ENCODE peak calls at places on chromosomes 2 and 18, in six cellular contexts. I is NCI-H1694 treated with DMSO at 0.1 percent for 48 hours; P is GM23248; U is colonic mucosa; F is stimulated activated CD8-positive, alpha-beta memory T cell treated with anti-CD3 and anti-CD28 coated beads, Interleukin-15, amount 100 ng/mL, for 4 hours; Q is AG10803. W is an unnamed sample.

GRCh38 chr2:64750001-64750816 is 96.5 kb upstream of the SERTAD2 start:
- DNase-seq in I (peak), P (peak), U (peak), F (no peak), Q (peak), W (peak)

GRCh38 chr2:125516496-125517109 is 1139.4 kb upstream of the GYPC start:
- DNase-seq in I (peak), P (peak), U (peak), F (no peak), Q (no peak), W (no peak)

GRCh38 chr2:179340678-179341077 is 76.0 kb upstream of the SESTD1 start:
- DNase-seq in I (peak), P (peak), U (no peak), F (no peak), Q (peak), W (peak)

GRCh38 chr2:68250652-68251186 is 1.6 kb downstream of the PPP3R1 start:
- DNase-seq in I (no peak), P (peak), U (no peak), F (no peak), Q (no peak), W (no peak)

GRCh38 chr18:48452863-48453323 is 43.7 kb upstream of the ZBTB7C start:
- DNase-seq in I (no peak), P (peak), U (no peak), F (no peak), Q (no peak), W (no peak)

GRCh38 chr2:86274265-86274917 is 63.0 kb downstream of the REEP1 start:
- DNase-seq in I (no peak), P (peak), U (no peak), F (no peak), Q (peak), W (no peak)

GRCh38 chr2:3523551-3524041 is 4.3 kb upstream of the ADI1 start:
- DNase-seq in I (no peak), P (peak), U (no peak), F (no peak), Q (peak), W (peak)

GRCh38 chr2:216030210-216030609 is 16.9 kb upstream of the MREG start:
- DNase-seq in I (no peak), P (no peak), U (no peak), F (no peak), Q (no peak), W (no peak)

GRCh38 chr2:20418519-20418918 is 28.4 kb upstream of the RHOB start:
- DNase-seq in I (no peak), P (no peak), U (no peak), F (no peak), Q (no peak), W (no peak)

GRCh38 chr2:26784570-26785234 is 1.2 kb upstream of the CENPA start:
- DNase-seq in I (no peak), P (no peak), U (no peak), F (no peak), Q (no peak), W (no peak)

GRCh38 chr2:152694161-152694661 is 23.1 kb downstream of the PRPF40A start:
- DNase-seq in I (no peak), P (peak), U (no peak), F (peak), Q (peak), W (peak)

GRCh38 chr18:68436485-68436884 is 278.4 kb downstream of the TMX3 start:
- DNase-seq in I (no peak), P (peak), U (no peak), F (no peak), Q (peak), W (peak)

GRCh38 chr2:2926858-2927175 is 450.8 kb downstream of the EIPR1 start:
- DNase-seq in I (no peak), P (no peak), U (no peak), F (no peak), Q (no peak), W (no peak)

GRCh38 chr2:233358335-233358734 is 4.0 kb downstream of the DGKD start:
- DNase-seq in I (no peak), P (no peak), U (no peak), F (no peak), Q (no peak), W (no peak)

GRCh38 chr2:172440795-172441194 is 13.4 kb downstream of the ITGA6 start:
- DNase-seq in I (no peak), P (no peak), U (no peak), F (no peak), Q (no peak), W (no peak)

GRCh38 chr2:228917195-228917594 is 353.9 kb downstream of the PID1 start:
- DNase-seq in I (no peak), P (peak), U (no peak), F (no peak), Q (peak), W (peak)

GRCh38 chr2:46252891-46253659 is 44.1 kb upstream of the EPAS1 start:
- DNase-seq in I (peak), P (peak), U (no peak), F (no peak), Q (no peak), W (peak)

GRCh38 chr2:215749092-215749957 is 264.0 kb downstream of the MREG start:
- DNase-seq in I (no peak), P (peak), U (no peak), F (no peak), Q (peak), W (peak)

GRCh38 chr2:73999881-74000597 is 15.3 kb downstream of the TET3 start:
- DNase-seq in I (no peak), P (peak), U (peak), F (no peak), Q (no peak), W (no peak)

GRCh38 chr2:220847587-220847986 is 724.5 kb downstream of the EPHA4 start:
- DNase-seq in I (no peak), P (peak), U (no peak), F (no peak), Q (peak), W (peak)

GRCh38 chr2:104976603-104977120 is 61.2 kb upstream of the MRPS9 start:
- DNase-seq in I (no peak), P (no peak), U (peak), F (no peak), Q (no peak), W (no peak)

GRCh38 chr18:56351911-56352502 is 286.4 kb downstream of the TXNL1 start:
- DNase-seq in I (no peak), P (peak), U (no peak), F (no peak), Q (no peak), W (no peak)

GRCh38 chr2:231270221-231271114 is 72.0 kb downstream of the ARMC9 start:
- DNase-seq in I (no peak), P (peak), U (no peak), F (no peak), Q (peak), W (peak)

GRCh38 chr2:181784556-181784955 is 104.2 kb upstream of the NEUROD1 start:
- DNase-seq in I (no peak), P (peak), U (no peak), F (no peak), Q (peak), W (peak)

GRCh38 chr2:233449071-233449901 is 95.0 kb downstream of the DGKD start:
- DNase-seq in I (no peak), P (peak), U (no peak), F (no peak), Q (peak), W (peak)

GRCh38 chr2:3413642-3414041 is 34.1 kb downstream of the TRAPPC12 start:
- DNase-seq in I (no peak), P (no peak), U (no peak), F (no peak), Q (no peak), W (no peak)

GRCh38 chr2:85137131-85137530 is 3.9 kb downstream of the TCF7L1 start:
- DNase-seq in I (no peak), P (no peak), U (no peak), F (no peak), Q (no peak), W (no peak)

GRCh38 chr2:28776471-28776870 is 24.8 kb downstream of the PPP1CB start:
- DNase-seq in I (no peak), P (no peak), U (no peak), F (no peak), Q (no peak), W (no peak)

GRCh38 chr2:176585291-176585690 is 316.0 kb downstream of the MTX2 start:
- DNase-seq in I (no peak), P (no peak), U (no peak), F (no peak), Q (no peak), W (no peak)

GRCh38 chr18:31419457-31419932 is 28.0 kb upstream of the DSG3 start:
- DNase-seq in I (no peak), P (no peak), U (no peak), F (no peak), Q (no peak), W (no peak)

GRCh38 chr2:174012347-174013309 is 47.5 kb upstream of the SP3 start:
- DNase-seq in I (no peak), P (peak), U (peak), F (peak), Q (peak), W (peak)

GRCh38 chr2:236633764-236634163 is 64.1 kb downstream of the ACKR3 start:
- DNase-seq in I (no peak), P (no peak), U (no peak), F (no peak), Q (no peak), W (no peak)

GRCh38 chr2:163647300-163647699 is 88.5 kb downstream of the FIGN start:
- DNase-seq in I (no peak), P (no peak), U (no peak), F (no peak), Q (no peak), W (no peak)

GRCh38 chr18:23331091-23331920 is 121.8 kb upstream of the RIOK3 start:
- DNase-seq in I (no peak), P (no peak), U (no peak), F (no peak), Q (no peak), W (no peak)

GRCh38 chr2:144015655-144016245 is 504.2 kb downstream of the ZEB2 start:
- DNase-seq in I (no peak), P (peak), U (no peak), F (no peak), Q (peak), W (peak)